ENCODE peak calls at places on chromosome 17, in eight cellular contexts. S is lower lobe of right lung, B is neural progenitor cell, C is heart right ventricle, G is endothelial cell of umbilical vein, I is pancreas, Q is Peyer's patch, U is heart left ventricle. V is an unnamed sample.

GRCh38 chr17:70313450-70313849 is 144.1 kb downstream of the KCNJ2 start:
- DNase-seq in B (no peak), C (no peak), S (no peak), I (no peak), U (no peak), Q (no peak), G (no peak), V (no peak)

GRCh38 chr17:14197582-14197981 is 39.1 kb downstream of the CDRT15 start:
- DNase-seq in Q (peak; percentile 59), C (no peak), B (no peak), I (no peak), S (no peak), U (no peak), G (no peak), V (no peak)

GRCh38 chr17:975321-975982 is 4.1 kb downstream of the NXN start:
- DNase-seq in I (no peak), C (no peak), Q (no peak), B (no peak), S (peak; percentile 36), U (peak; percentile 40), G (no peak), V (no peak)

GRCh38 chr17:61583242-61583641 is 7.8 kb downstream of the NACA2 start:
- DNase-seq in U (no peak), I (no peak), B (no peak), C (no peak), G (peak; percentile 36), S (no peak), Q (no peak), V (no peak)

GRCh38 chr17:83056583-83057396 is 22.6 kb upstream of the METRNL start:
- DNase-seq in Q (no peak), B (peak; percentile 0), C (no peak), I (peak; percentile 18), G (no peak), S (peak; percentile 42), U (peak; percentile 48), V (peak; percentile 72)

GRCh38 chr17:66727634-66728570 is 107.0 kb upstream of the CACNG5 start:
- DNase-seq in I (peak; percentile 66), Q (no peak), B (peak; percentile 79), U (no peak), G (peak; percentile 61), C (peak; percentile 40), S (peak; percentile 61), V (no peak)

GRCh38 chr17:42866216-42866615 is 15.2 kb downstream of the AOC3 start:
- DNase-seq in B (no peak), S (no peak), I (no peak), G (no peak), Q (no peak), C (no peak), U (peak; percentile 20), V (no peak)

GRCh38 chr17:43309505-43310329 is 75.9 kb upstream of the RNU2-1 start:
- DNase-seq in S (no peak), Q (peak; percentile 13), B (no peak), U (no peak), C (no peak), G (no peak), I (peak; percentile 5), V (no peak)

GRCh38 chr17:1137465-1137894 is 42.3 kb downstream of the ABR start:
- DNase-seq in C (no peak), G (peak; percentile 34), Q (no peak), B (no peak), U (no peak), S (no peak), I (no peak), V (no peak)

GRCh38 chr17:69907081-69907847 is 167.8 kb upstream of the KCNJ16 start:
- DNase-seq in Q (no peak), I (no peak), G (no peak), C (no peak), B (no peak), U (no peak), S (no peak), V (no peak)

GRCh38 chr17:33858121-33858520 is 397.0 kb upstream of the CCL2 start:
- DNase-seq in I (no peak), C (no peak), S (no peak), G (no peak), B (no peak), U (no peak), Q (no peak), V (no peak)

GRCh38 chr17:31355935-31356334 is 34.5 kb upstream of the EVI2A start:
- DNase-seq in B (no peak), U (no peak), G (no peak), I (no peak), C (no peak), S (no peak), Q (no peak), V (no peak)

GRCh38 chr17:39036009-39036408 is 68.8 kb upstream of the FBXO47 start:
- DNase-seq in U (no peak), Q (no peak), S (no peak), G (no peak), I (no peak), C (no peak), B (no peak), V (no peak)

GRCh38 chr17:31581022-31581483 is 189.6 kb downstream of the RAB11FIP4 start:
- DNase-seq in G (peak; percentile 78), S (peak; percentile 85), B (no peak), I (peak; percentile 69), U (peak; percentile 87), C (peak; percentile 83), Q (no peak), V (no peak)

GRCh38 chr17:66272699-66273390 is 29.6 kb upstream of the PRKCA start:
- DNase-seq in U (no peak), S (no peak), C (no peak), G (peak; percentile 67), Q (no peak), I (no peak), B (no peak), V (no peak)

GRCh38 chr17:59668816-59669215 is 38.4 kb downstream of the PTRH2 start:
- DNase-seq in Q (no peak), C (no peak), B (no peak), G (peak; percentile 94), U (no peak), S (no peak), I (no peak), V (no peak)

GRCh38 chr17:15233022-15233805 is 31.9 kb downstream of the PMP22 start:
- DNase-seq in I (no peak), Q (no peak), G (peak; percentile 6), S (no peak), B (peak; percentile 10), C (no peak), U (no peak), V (no peak)

DNA sequence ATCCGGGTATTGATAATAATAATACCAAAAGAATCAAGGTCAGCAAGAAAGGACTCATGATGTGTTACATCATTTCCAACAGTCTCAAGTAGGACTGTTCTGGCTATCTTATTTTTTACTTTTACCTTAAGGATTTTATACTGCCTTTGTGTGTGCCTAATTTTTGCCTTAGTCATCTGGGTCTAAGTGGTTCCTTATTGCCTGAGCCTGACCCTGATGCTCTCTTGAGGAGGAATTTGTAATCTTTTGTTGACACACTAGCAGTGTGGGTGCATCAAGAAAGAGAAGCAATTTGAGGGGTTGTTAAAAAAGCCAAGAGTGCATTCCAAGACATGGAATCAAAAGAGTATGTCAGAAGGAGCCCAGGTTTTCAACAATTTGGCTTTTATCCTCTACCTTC is 59.3 kb downstream of the TMEM100 start:
- DNase-seq in U (no peak), Q (no peak), B (no peak), C (no peak), G (no peak), S (no peak), I (no peak), V (no peak)
- H3K27me3 ChIP-seq in U (no peaks in the 10 kb centered on the region), Q (no peaks in the 10 kb centered on the region), B (no peaks in the 10 kb centered on the region), C (no peaks in the 10 kb centered on the region), G (peaks cover 7% of the 10 kb centered on the region), S (no peaks in the 10 kb centered on the region), I (no peaks in the 10 kb centered on the region), V (no peaks in the 10 kb centered on the region)

GRCh38 chr17:77692571-77693161 is 265.8 kb upstream of the TNRC6C start:
- DNase-seq in G (no peak), C (no peak), U (no peak), Q (no peak), B (no peak), S (no peak), I (no peak), V (peak; percentile 27)
- H3K4me3 ChIP-seq in G (no peak overlapping the region), C (no peak overlapping the region), U (no peak overlapping the region), Q (no peak overlapping the region), B (no peak overlapping the region), S (no peak overlapping the region), I (no peak overlapping the region), V (no peak overlapping the region)

GRCh38 chr17:17591408-17592265 is at the start of gene PEMT:
- DNase-seq in S (peak; percentile 98), Q (peak; percentile 96), C (peak; percentile 92), G (peak; percentile 98), U (peak; percentile 97), B (peak; percentile 99), I (peak; percentile 97), V (peak; percentile 97)
- TF ChIP-seq CTCF in S (no peak), Q (no peak), C (no peak), G (no peak), U (no peak), B (peak; percentile 6), I (no peak), V (no peak)

GRCh38 chr17:37743875-37744632 is 805 bp downstream of the HNF1B start:
- DNase-seq in I (peak; percentile 70), U (no peak), Q (no peak), C (no peak), S (peak; percentile 72), B (peak; percentile 79), G (no peak), V (no peak)

GRCh38 chr17:37745801-37746426 is 1.1 kb upstream of the HNF1B start:
- DNase-seq in G (no peak), S (no peak), Q (no peak), C (no peak), U (no peak), B (no peak), I (no peak), V (no peak)

GRCh38 chr17:37744633-37744927 is 279 bp downstream of the HNF1B start:
- DNase-seq in I (no peak), C (no peak), G (no peak), B (no peak), S (no peak), Q (no peak), U (no peak), V (no peak)

GRCh38 chr17:37746617-37747016 is 1.8 kb upstream of the HNF1B start:
- DNase-seq in S (no peak), C (no peak), Q (no peak), U (no peak), I (no peak), B (no peak), G (no peak), V (no peak)

GRCh38 chr17:37744961-37745800 is at the start of gene HNF1B:
- DNase-seq in I (peak; percentile 89), C (no peak), B (peak; percentile 56), Q (peak; percentile 48), U (no peak), G (no peak), S (peak; percentile 59), V (no peak)
- H3K27me3 ChIP-seq in I (no peaks in the 10 kb centered on the region), C (peaks cover 32% of the 10 kb centered on the region), B (peaks cover 100% of the 10 kb centered on the region), Q (peaks cover 37% of the 10 kb centered on the region), U (peaks cover 84% of the 10 kb centered on the region), G (peaks cover 69% of the 10 kb centered on the region), S (peaks cover 76% of the 10 kb centered on the region), V (peaks cover 76% of the 10 kb centered on the region)

DNA sequence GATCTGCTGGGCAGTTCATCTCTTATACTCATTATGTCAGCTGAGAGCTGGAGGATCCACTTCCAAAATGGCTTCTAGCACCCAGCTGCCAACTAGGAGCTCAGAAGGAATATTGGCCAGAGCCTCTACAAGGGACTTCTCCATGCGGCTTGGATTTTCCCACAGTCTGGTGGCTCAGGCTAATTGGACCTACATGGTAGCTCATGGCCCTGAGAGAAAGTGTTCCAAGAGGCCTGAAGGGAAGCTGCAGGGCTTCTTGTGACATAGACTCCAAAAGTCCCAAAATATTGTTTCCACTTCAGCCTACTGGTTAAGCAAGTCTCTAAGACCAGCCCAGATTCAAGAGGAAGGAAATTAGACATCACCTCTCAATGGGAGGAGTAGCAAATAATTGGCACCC is 6.7 kb downstream of the NOG start:
- DNase-seq in I (no peak), Q (no peak), U (no peak), S (no peak), G (no peak), B (no peak), C (no peak), V (no peak)
- H3K4me3 ChIP-seq in I (no peak overlapping the region), Q (no peak overlapping the region), U (no peak overlapping the region), S (no peak overlapping the region), G (no peak overlapping the region), B (no peak overlapping the region), C (no peak overlapping the region), V (no peak overlapping the region)